ENCODE peak calls at places on chromosomes 3 and 15, in six cellular contexts. V is IMR-90, H is pancreas, A is lower lobe of right lung, Z is GM12864, S is PC-3. I is an unnamed sample.

GRCh38 chr3:170463011-170463410 is 44.3 kb downstream of the CLDN11 start:
- DNase-seq in V (no peak), H (no peak), A (no peak), Z (no peak), S (no peak), I (no peak)

GRCh38 chr3:183122257-183122932 is 23.1 kb upstream of the MCCC1 start:
- DNase-seq in V (peak), H (no peak), A (no peak), Z (no peak), S (peak), I (peak)

GRCh38 chr3:87298111-87298718 is 21.8 kb upstream of the POU1F1 start:
- DNase-seq in V (peak), H (no peak), A (no peak), Z (no peak), S (peak), I (peak)

GRCh38 chr3:64595253-64595694 is 92.5 kb downstream of the ADAMTS9 start:
- DNase-seq in V (peak), H (peak), A (no peak), Z (no peak), S (peak), I (peak)

GRCh38 chr15:25437751-25438600 is 848 bp downstream of the UBE3A start:
- DNase-seq in V (peak), H (peak), A (peak), Z (no peak), S (peak), I (peak)

GRCh38 chr3:124492824-124493223 is 237.4 kb upstream of the UMPS start:
- DNase-seq in V (peak), H (peak), A (peak), Z (peak), S (peak), I (peak)

GRCh38 chr3:149815318-149815717 is 2.3 kb downstream of the RNF13 start:
- DNase-seq in V (no peak), H (no peak), A (no peak), Z (no peak), S (peak), I (no peak)

GRCh38 chr3:123421353-123422174 is 27.3 kb downstream of the ADCY5 start:
- DNase-seq in V (no peak), H (peak), A (no peak), Z (no peak), S (peak), I (no peak)

GRCh38 chr3:157301027-157301663 is 135.5 kb upstream of the PTX3 start:
- DNase-seq in V (no peak), H (no peak), A (no peak), Z (no peak), S (no peak), I (no peak)

GRCh38 chr3:147392083-147392916 is 14.0 kb downstream of the ZIC4 start:
- DNase-seq in V (no peak), H (peak), A (no peak), Z (no peak), S (no peak), I (peak)

GRCh38 chr15:92305342-92305741 is 88.3 kb upstream of the ST8SIA2 start:
- DNase-seq in V (no peak), H (no peak), A (no peak), Z (no peak), S (no peak), I (no peak)

GRCh38 chr3:119340436-119340835 is 46.3 kb downstream of the ARHGAP31 start:
- DNase-seq in V (no peak), H (no peak), A (no peak), Z (no peak), S (no peak), I (no peak)

GRCh38 chr3:119347036-119347435 is 52.9 kb downstream of the ARHGAP31 start:
- DNase-seq in V (no peak), H (no peak), A (no peak), Z (no peak), S (no peak), I (no peak)

GRCh38 chr3:119346076-119346496 is 51.9 kb downstream of the ARHGAP31 start:
- DNase-seq in V (peak), H (no peak), A (no peak), Z (no peak), S (no peak), I (peak)

GRCh38 chr3:119342176-119342575 is 48.0 kb downstream of the ARHGAP31 start:
- DNase-seq in V (no peak), H (no peak), A (no peak), Z (no peak), S (no peak), I (no peak)

DNA sequence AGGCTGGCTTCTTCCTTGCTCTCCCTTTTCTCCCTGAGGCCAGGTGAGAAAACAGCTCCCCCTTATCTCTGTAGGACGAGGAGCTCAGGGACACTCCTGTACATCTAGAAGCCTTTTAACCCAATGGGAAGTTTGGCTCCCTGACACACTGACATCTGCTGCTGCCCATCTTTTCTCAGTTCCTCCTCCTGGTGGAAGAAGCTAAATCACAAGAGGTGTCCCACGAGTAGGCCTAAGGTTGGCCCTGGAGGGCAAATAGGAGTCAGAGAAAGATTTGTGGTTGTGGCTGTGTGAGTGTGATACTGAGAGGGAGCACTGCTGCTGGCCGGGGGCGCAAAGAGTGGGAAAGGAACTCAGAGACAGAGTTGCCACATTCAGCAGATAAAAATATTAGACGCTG is 49.5 kb downstream of the ARHGAP31 start:
- DNase-seq in V (no peak), H (no peak), A (no peak), Z (peak), S (no peak), I (no peak)
- TF ChIP-seq CTCF in V (no peak), H (no peak), A (no peak), Z (no peak), S (no peak), I (no peak)

DNA sequence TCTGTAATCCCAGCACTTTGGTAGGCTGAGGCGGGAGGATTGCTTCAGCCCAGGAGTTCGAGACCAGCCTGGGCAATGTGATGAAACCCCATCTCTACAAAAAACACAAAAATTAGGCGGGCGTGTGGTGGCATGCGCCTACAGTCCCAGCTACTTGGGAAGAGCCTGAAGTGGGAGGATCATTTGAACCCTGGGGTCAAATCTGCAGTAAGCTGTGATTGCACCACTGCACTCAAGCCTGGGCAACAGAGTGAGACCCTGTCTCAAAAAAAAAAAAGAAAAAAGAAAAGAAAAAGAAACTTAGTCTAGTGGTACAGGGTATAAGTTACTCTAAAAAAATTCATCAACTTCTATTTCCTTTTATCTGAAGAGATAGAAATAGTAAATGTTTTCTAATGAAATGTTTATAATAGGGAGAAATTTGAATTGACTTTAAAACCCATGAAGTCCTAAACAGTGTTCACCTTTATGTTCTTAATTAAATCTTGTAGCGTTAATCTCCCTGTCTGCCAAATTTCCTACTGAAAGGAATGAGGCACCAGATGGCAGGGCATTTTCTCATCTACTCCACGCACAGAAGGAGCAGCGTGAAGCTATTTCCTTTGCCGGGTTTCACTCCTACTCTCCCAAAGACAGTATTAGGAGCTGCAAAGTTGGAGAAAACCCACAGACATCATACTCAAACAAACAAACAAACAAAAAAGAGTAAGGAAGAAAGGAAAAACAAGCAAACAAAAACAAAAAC is 1.9 kb downstream of the PCLAF start:
- DNase-seq in V (no peak), H (no peak), A (no peak), Z (no peak), S (no peak), I (peak)
- H3K4me3 ChIP-seq in V (no peak), H (no peak), A (no peak), Z (peak), S (peak), I (peak)

GRCh38 chr3:133437391-133438093 is 37.7 kb downstream of the BFSP2 start:
- DNase-seq in V (peak), H (no peak), A (no peak), Z (no peak), S (no peak), I (peak)
- TF ChIP-seq CTCF in V (no peak), H (no peak), A (no peak), Z (no peak), S (peak), I (no peak)

GRCh38 chr15:85334241-85334640 is 46.2 kb upstream of the AKAP13 start:
- DNase-seq in V (no peak), H (no peak), A (no peak), Z (no peak), S (no peak), I (no peak)

GRCh38 chr15:85330941-85331588 is 49.3 kb upstream of the AKAP13 start:
- DNase-seq in V (peak), H (peak), A (peak), Z (peak), S (peak), I (peak)

GRCh38 chr15:85329561-85330421 is 50.6 kb upstream of the AKAP13 start:
- DNase-seq in V (peak), H (no peak), A (no peak), Z (peak), S (no peak), I (peak)

GRCh38 chr15:85333132-85333831 is 47.1 kb upstream of the AKAP13 start:
- DNase-seq in V (peak), H (no peak), A (no peak), Z (no peak), S (no peak), I (peak)

GRCh38 chr15:85331666-85332261 is 48.6 kb upstream of the AKAP13 start:
- DNase-seq in V (no peak), H (no peak), A (peak), Z (no peak), S (peak), I (no peak)
- H3K4me3 ChIP-seq in V (no peak), H (no peak), A (no peak), Z (peak), S (peak), I (no peak)

GRCh38 chr3:112654979-112655378 is 14.0 kb upstream of the CCDC80 start:
- DNase-seq in V (no peak), H (no peak), A (no peak), Z (no peak), S (no peak), I (peak)
- TF ChIP-seq CTCF in V (peak), H (no peak), A (peak), Z (peak), S (peak), I (no peak)

GRCh38 chr15:33201376-33202189 is 7.1 kb upstream of the FMN1 start:
- DNase-seq in V (peak), H (peak), A (peak), Z (peak), S (peak), I (peak)
- H3K4me3 ChIP-seq in V (peak), H (peak), A (peak), Z (no peak), S (peak), I (peak)